ENCODE peak calls at places on chromosomes 12 and 14, in four cellular contexts. M, Z, X and N are unnamed samples.

GRCh38 chr14:60317609-60318008 is 68.6 kb downstream of the PPM1A start:
- DNase-seq in M (no peak), Z (no peak), X (no peak), N (no peak)

GRCh38 chr12:119259483-119259882 is 75.0 kb upstream of the CCDC60 start:
- DNase-seq in Z (no peak), M (no peak), X (no peak), N (no peak)

GRCh38 chr14:103078860-103079587 is 5.0 kb upstream of the LBHD2 start:
- DNase-seq in M (no peak), Z (no peak), X (no peak), N (no peak)

GRCh38 chr12:15636060-15636890 is 152.9 kb downstream of the EPS8 start:
- DNase-seq in M (peak), Z (no peak), X (no peak), N (no peak)

GRCh38 chr14:31536201-31536960 is 24.8 kb upstream of the NUBPL start:
- DNase-seq in X (no peak), Z (no peak), M (no peak), N (no peak)

GRCh38 chr12:12715459-12716150 is 1.6 kb upstream of the CDKN1B start:
- DNase-seq in X (no peak), Z (no peak), M (peak), N (no peak)

GRCh38 chr12:122423258-122424165 is 1.0 kb upstream of the CLIP1 start:
- DNase-seq in M (peak), X (no peak), Z (peak), N (no peak)

GRCh38 chr14:34356267-34356660 is 105.8 kb downstream of the SPTSSA start:
- DNase-seq in X (no peak), Z (no peak), M (peak), N (no peak)

GRCh38 chr12:64670039-64670438 is 59.7 kb downstream of the RASSF3 start:
- DNase-seq in X (no peak), M (no peak), Z (no peak), N (no peak)

GRCh38 chr14:64801800-64802199 is 77.9 kb downstream of the SPTB start:
- DNase-seq in X (no peak), Z (peak), M (peak), N (peak)
- TF ChIP-seq CTCF in X (no peak), Z (peak), M (peak), N (peak)

DNA sequence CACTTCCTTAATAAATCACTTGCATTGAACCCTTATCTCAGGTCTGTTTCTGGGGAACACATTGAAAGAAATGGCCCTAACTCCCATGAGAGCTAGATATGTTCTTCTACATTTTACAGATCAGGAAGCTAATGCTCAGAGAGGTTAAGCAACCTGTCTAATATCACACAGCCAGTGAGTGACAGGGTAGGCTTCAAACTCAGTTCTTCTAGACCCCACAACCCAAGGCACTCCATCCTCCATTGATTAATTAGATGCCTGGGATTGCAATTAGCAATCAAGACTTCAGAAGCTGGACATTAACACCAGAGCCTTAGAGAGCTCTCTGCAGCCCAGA is 59.8 kb downstream of the C14orf132 start:
- DNase-seq in Z (no peak), M (no peak), X (no peak), N (no peak)
- TF ChIP-seq CTCF in Z (no peak), M (no peak), X (no peak), N (peak)

GRCh38 chr12:65959452-65959851 is 135.2 kb downstream of the HMGA2 start:
- DNase-seq in Z (no peak), X (no peak), M (no peak), N (no peak)

GRCh38 chr12:65961731-65962130 is 137.4 kb downstream of the HMGA2 start:
- DNase-seq in Z (no peak), X (no peak), M (no peak), N (no peak)

GRCh38 chr12:65965358-65965757 is 141.1 kb downstream of the HMGA2 start:
- DNase-seq in Z (no peak), X (no peak), M (peak), N (peak)

GRCh38 chr12:65960820-65961691 is 136.8 kb downstream of the HMGA2 start:
- DNase-seq in Z (peak), X (no peak), M (peak), N (no peak)

GRCh38 chr12:65962921-65963883 is 138.9 kb downstream of the HMGA2 start:
- DNase-seq in M (no peak), Z (peak), X (no peak), N (no peak)
- TF ChIP-seq CTCF in M (peak), Z (peak), X (no peak), N (peak)

GRCh38 chr12:131833896-131834641 is 5.9 kb downstream of the MMP17 start:
- DNase-seq in X (no peak), Z (no peak), M (peak), N (peak)

GRCh38 chr12:131835616-131836171 is 7.5 kb downstream of the MMP17 start:
- DNase-seq in M (no peak), Z (no peak), X (no peak), N (no peak)

GRCh38 chr12:131836714-131837397 is 8.7 kb downstream of the MMP17 start:
- DNase-seq in X (no peak), Z (no peak), M (no peak), N (no peak)

GRCh38 chr12:131834798-131835615 is 6.8 kb downstream of the MMP17 start:
- DNase-seq in X (peak), M (no peak), Z (no peak), N (no peak)

DNA sequence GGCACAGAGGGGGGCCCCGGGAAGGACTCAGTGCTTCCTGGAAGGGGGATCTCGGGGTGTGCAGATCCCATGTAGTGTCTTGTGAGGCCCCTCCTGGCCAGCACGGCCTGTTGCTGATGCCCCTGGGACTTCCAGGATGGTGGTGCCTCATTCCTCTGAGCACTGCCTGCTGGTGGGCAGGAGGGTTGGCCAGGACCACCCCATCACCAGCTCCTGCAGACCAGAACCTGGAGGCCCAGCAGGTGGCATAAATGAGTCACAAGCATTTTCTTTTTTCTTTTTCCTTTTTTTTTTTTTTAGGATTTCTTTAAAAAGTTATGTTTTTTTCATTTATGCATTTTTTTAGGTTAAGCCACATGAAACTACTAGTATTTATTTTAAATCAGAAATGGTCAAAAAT is 8.0 kb downstream of the MMP17 start:
- DNase-seq in M (peak), X (no peak), Z (no peak), N (no peak)
- TF ChIP-seq CTCF in M (peak), X (no peak), Z (peak), N (peak)

GRCh38 chr14:73937012-73937411 is 12.9 kb downstream of the FAM161B start:
- DNase-seq in X (no peak), Z (no peak), M (no peak), N (no peak)

GRCh38 chr14:73935666-73936065 is 14.2 kb downstream of the FAM161B start:
- DNase-seq in Z (no peak), M (peak), X (no peak), N (no peak)
- TF ChIP-seq CTCF in Z (peak), M (peak), X (no peak), N (peak)

GRCh38 chr12:56565510-56566101 is 44.0 kb downstream of the RBMS2 start:
- DNase-seq in M (peak), Z (no peak), X (peak), N (peak)
- TF ChIP-seq CTCF in M (peak), Z (no peak), X (no peak), N (no peak)

DNA sequence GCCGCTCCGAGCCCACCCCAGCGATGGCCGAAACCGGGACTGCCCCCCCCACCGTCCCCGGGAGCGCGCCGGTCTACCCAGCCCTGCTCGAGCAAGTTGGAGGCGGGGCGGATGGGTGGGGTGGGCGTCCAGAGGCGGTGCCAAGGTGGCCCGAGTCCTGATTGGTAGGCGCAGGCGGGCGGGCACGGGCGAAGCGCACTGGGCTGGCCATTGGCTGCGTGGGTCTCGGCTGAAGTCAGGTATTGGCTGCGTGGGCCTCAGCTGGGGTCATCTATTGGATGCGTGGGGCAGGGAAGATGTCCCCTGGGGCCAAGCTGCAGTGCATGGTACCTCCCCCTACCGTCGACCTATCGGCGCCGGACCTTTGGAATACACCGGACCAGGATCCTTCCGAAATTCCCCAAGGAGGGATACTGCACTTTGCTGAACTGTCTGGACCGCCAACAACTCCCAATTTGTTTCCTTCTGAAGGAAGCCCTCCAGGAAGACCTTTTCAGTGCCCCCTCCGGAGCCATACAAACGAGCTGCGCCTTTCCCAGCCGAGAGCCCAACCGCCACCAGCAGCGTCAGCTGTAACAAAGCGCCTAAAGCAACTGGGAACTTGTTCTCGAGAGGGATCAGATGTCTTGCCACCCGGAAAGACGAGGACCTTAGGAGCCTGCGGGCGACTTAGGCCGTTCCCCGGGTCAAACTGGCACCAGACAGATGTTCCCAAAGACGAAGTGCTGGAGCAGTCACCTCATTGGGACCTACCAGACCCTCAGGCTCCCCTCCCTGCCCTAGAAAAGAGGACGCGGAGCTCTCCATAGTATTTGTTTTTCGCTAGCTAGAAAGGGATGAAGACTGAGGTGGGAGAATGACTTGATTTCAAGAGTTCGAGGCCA is at the start of gene HOMEZ:
- DNase-seq in X (peak), M (peak), Z (peak), N (peak)
- TF ChIP-seq CTCF in X (peak), M (no peak), Z (no peak), N (peak)

GRCh38 chr14:24351517-24351916 is 11.7 kb upstream of the RIPK3 start:
- DNase-seq in X (no peak), M (peak), Z (no peak), N (peak)
- TF ChIP-seq CTCF in X (no peak), M (peak), Z (no peak), N (peak)

DNA sequence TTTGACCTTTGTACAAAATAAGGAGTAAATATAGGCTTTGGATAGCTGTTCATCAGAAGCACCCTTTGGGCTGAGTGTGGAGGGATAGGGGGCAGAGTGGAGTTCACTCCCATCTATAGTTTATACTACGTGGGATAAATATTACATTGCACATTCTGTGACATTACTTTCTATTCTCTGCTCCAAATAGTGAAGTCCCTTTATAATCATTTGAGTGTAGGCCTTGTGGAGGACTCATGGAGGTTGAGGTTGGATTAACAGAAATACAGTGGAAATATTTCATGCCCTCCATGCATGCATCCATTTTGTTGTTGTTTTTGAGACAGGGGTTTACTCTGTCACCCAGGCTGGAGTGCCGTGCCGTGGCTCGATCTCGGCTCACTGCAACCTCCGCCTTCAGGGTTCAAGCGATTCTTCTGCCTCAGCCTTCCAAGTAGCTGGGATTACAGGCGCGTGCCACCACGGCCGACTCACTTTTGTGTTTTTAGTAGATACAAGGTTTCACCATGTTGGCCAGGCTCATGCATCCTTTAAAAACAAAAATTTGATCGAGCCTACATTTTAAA is 1.4 kb downstream of the CHPT1 start:
- DNase-seq in M (peak), X (no peak), Z (no peak), N (no peak)
- TF ChIP-seq CTCF in M (peak), X (no peak), Z (no peak), N (peak)